ENCODE peak calls at places on chromosomes 3 and 15, in seven cellular contexts. One of them, this sample, is unnamed.

GRCh38 chr3:3847994-3848970 is 49.1 kb downstream of the LRRN1 start:
- DNase-seq in SJSA1: no peak
- DNase-seq in NCI-H2081: no peak
- DNase-seq in RWPE1: no peak
- DNase-seq in NCI-H187 treated with DMSO at 0.1 percent for 48 hours: no peak
- DNase-seq in ecto neural progenitor cell: no peak
- DNase-seq in progenitor cell of endocrine pancreas: no peak
- DNase-seq in this sample: no peak

GRCh38 chr3:22734207-22734606 is 468.9 kb upstream of the UBE2E2 start:
- DNase-seq in RWPE1: no peak
- DNase-seq in NCI-H187 treated with DMSO at 0.1 percent for 48 hours: peak; percentile 58
- DNase-seq in SJSA1: no peak
- DNase-seq in NCI-H2081: peak; percentile 71
- DNase-seq in progenitor cell of endocrine pancreas: no peak
- DNase-seq in ecto neural progenitor cell: no peak
- DNase-seq in this sample: no peak

GRCh38 chr3:9399746-9400145 is 2.3 kb downstream of the SETD5 start:
- DNase-seq in progenitor cell of endocrine pancreas: peak; percentile 30
- DNase-seq in NCI-H2081: peak; percentile 89
- DNase-seq in RWPE1: peak; percentile 41
- DNase-seq in ecto neural progenitor cell: peak; percentile 75
- DNase-seq in NCI-H187 treated with DMSO at 0.1 percent for 48 hours: peak; percentile 40
- DNase-seq in SJSA1: peak; percentile 65
- DNase-seq in this sample: no peak

GRCh38 chr3:188776447-188776846 is 395.3 kb upstream of the TPRG1 start:
- DNase-seq in RWPE1: no peak
- DNase-seq in NCI-H2081: no peak
- DNase-seq in progenitor cell of endocrine pancreas: no peak
- DNase-seq in ecto neural progenitor cell: no peak
- DNase-seq in NCI-H187 treated with DMSO at 0.1 percent for 48 hours: no peak
- DNase-seq in SJSA1: no peak
- DNase-seq in this sample: peak; percentile 4

GRCh38 chr15:100426893-100427292 is 85.1 kb upstream of the ADAMTS17 start:
- DNase-seq in NCI-H2081: no peak
- DNase-seq in ecto neural progenitor cell: no peak
- DNase-seq in progenitor cell of endocrine pancreas: no peak
- DNase-seq in SJSA1: no peak
- DNase-seq in RWPE1: no peak
- DNase-seq in NCI-H187 treated with DMSO at 0.1 percent for 48 hours: no peak
- DNase-seq in this sample: no peak

GRCh38 chr3:95277614-95278013 is 1214.8 kb downstream of the NSUN3 start:
- DNase-seq in NCI-H187 treated with DMSO at 0.1 percent for 48 hours: no peak
- DNase-seq in SJSA1: no peak
- DNase-seq in RWPE1: no peak
- DNase-seq in progenitor cell of endocrine pancreas: no peak
- DNase-seq in NCI-H2081: peak; percentile 38
- DNase-seq in ecto neural progenitor cell: no peak
- DNase-seq in this sample: no peak

GRCh38 chr3:175526609-175527280 is 667.6 kb downstream of the NAALADL2 start:
- DNase-seq in RWPE1: no peak
- DNase-seq in NCI-H187 treated with DMSO at 0.1 percent for 48 hours: no peak
- DNase-seq in SJSA1: no peak
- DNase-seq in ecto neural progenitor cell: no peak
- DNase-seq in NCI-H2081: no peak
- DNase-seq in progenitor cell of endocrine pancreas: no peak
- DNase-seq in this sample: no peak

GRCh38 chr3:169746924-169747323 is 17.9 kb downstream of the TERC start:
- DNase-seq in RWPE1: no peak
- DNase-seq in NCI-H187 treated with DMSO at 0.1 percent for 48 hours: no peak
- DNase-seq in progenitor cell of endocrine pancreas: no peak
- DNase-seq in SJSA1: no peak
- DNase-seq in NCI-H2081: no peak
- DNase-seq in ecto neural progenitor cell: no peak
- DNase-seq in this sample: no peak

GRCh38 chr15:63061971-63062370 is 19.4 kb downstream of the TPM1 start:
- DNase-seq in progenitor cell of endocrine pancreas: no peak
- DNase-seq in RWPE1: no peak
- DNase-seq in NCI-H187 treated with DMSO at 0.1 percent for 48 hours: no peak
- DNase-seq in NCI-H2081: no peak
- DNase-seq in ecto neural progenitor cell: no peak
- DNase-seq in SJSA1: no peak
- DNase-seq in this sample: no peak

GRCh38 chr3:38382506-38383080 is 36.0 kb downstream of the XYLB start:
- DNase-seq in progenitor cell of endocrine pancreas: no peak
- DNase-seq in NCI-H2081: no peak
- DNase-seq in SJSA1: no peak
- DNase-seq in ecto neural progenitor cell: no peak
- DNase-seq in NCI-H187 treated with DMSO at 0.1 percent for 48 hours: no peak
- DNase-seq in RWPE1: no peak
- DNase-seq in this sample: no peak